ENCODE peak calls at places on chromosomes 6 and 20, in seven cellular contexts. Q, I, O, S, K, X and Y are unnamed samples. For H3K4me1, the result is how much of the 10 kb centered on the place peaks cover.

GRCh38 chr6:38266921-38267354 is 372.8 kb downstream of the BTBD9 start:
- DNase-seq in S (no peak), O (no peak), I (no peak), Q (peak), X (no peak), K (no peak), Y (no peak)

GRCh38 chr6:12555267-12555666 is 161.3 kb upstream of the PHACTR1 start:
- DNase-seq in K (no peak), S (no peak), Q (peak), O (no peak), X (no peak), I (no peak), Y (no peak)

GRCh38 chr20:48631114-48632016 is 196.4 kb downstream of the PREX1 start:
- DNase-seq in O (no peak), Q (peak), X (no peak), I (no peak), S (no peak), K (no peak), Y (no peak)

GRCh38 chr6:75210885-75211739 is 5.3 kb upstream of the COL12A1 start:
- DNase-seq in X (no peak), S (peak), I (no peak), Q (peak), O (peak), K (no peak), Y (peak)

GRCh38 chr6:63573899-63574553 is 1.7 kb downstream of the LOC128125822 start:
- DNase-seq in K (no peak), O (peak), Q (peak), S (peak), X (peak), I (no peak), Y (peak)

GRCh38 chr20:19609642-19610223 is 148.3 kb upstream of the RIN2 start:
- DNase-seq in S (no peak), O (no peak), X (no peak), Q (no peak), K (no peak), I (no peak), Y (no peak)

GRCh38 chr6:157761926-157762325 is 61.1 kb upstream of the SNX9 start:
- DNase-seq in S (no peak), Q (no peak), X (no peak), I (no peak), K (no peak), O (no peak), Y (no peak)

GRCh38 chr6:146913842-146914562 is 290.2 kb upstream of the STXBP5 start:
- DNase-seq in S (no peak), Q (peak), I (peak), O (peak), X (peak), K (no peak), Y (peak)

GRCh38 chr6:169853196-169854082 is 102.0 kb downstream of the ERMARD start:
- DNase-seq in Q (no peak), I (no peak), O (no peak), X (no peak), S (no peak), K (no peak), Y (no peak)

DNA sequence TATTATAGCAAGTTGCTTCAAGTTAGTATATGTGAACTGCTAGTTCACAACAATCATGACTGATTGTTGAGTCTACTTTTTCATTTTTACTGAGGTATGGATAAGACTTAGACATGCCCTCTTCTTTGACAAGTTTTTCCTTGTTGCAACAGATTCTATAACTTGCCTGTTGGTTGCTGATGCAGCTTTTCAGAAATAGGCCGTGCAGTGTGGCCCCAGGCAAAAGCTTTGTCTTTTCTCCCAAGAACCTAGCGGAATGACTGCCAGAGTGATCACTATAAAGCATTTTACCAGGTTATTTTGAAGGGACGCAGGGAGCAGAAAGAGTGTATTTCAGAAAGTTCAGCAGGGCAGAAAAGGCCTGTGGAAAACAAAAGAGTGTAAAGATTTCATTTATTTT is 16.0 kb downstream of the HECA start:
- DNase-seq in K (no peak), S (no peak), O (no peak), Q (no peak), X (no peak), I (no peak), Y (no peak)
- H3K4me1 ChIP-seq in K (under half), S (under half), O (under half), Q (under half), X (under half), I (half or more), Y (under half)

GRCh38 chr6:89297695-89298351 is 17.3 kb downstream of the GABRR2 start:
- DNase-seq in K (no peak), X (peak), I (peak), Q (peak), O (peak), S (no peak), Y (peak)

GRCh38 chr6:89302195-89302770 is 12.8 kb downstream of the GABRR2 start:
- DNase-seq in I (no peak), S (peak), Q (no peak), K (no peak), O (peak), X (no peak), Y (no peak)

GRCh38 chr6:89301586-89302194 is 13.4 kb downstream of the GABRR2 start:
- DNase-seq in O (no peak), X (no peak), K (no peak), S (no peak), Q (no peak), I (no peak), Y (no peak)

GRCh38 chr6:89298680-89299450 is 16.2 kb downstream of the GABRR2 start:
- DNase-seq in X (no peak), Q (peak), O (no peak), I (no peak), K (no peak), S (no peak), Y (no peak)

GRCh38 chr6:89299451-89299850 is 15.6 kb downstream of the GABRR2 start:
- DNase-seq in I (no peak), Q (peak), K (no peak), X (no peak), S (no peak), O (no peak), Y (no peak)
- TF ChIP-seq CTCF in I (no peak), Q (peak), K (no peak), X (no peak), S (peak), O (peak), Y (peak)

GRCh38 chr6:5996701-5997419 is 9.9 kb downstream of the NRN1 start:
- DNase-seq in I (no peak), O (no peak), S (no peak), K (no peak), X (no peak), Q (peak), Y (peak)
- H3K4me1 ChIP-seq in I (under half), O (under half), S (under half), K (under half), X (under half), Q (under half), Y (under half)

GRCh38 chr6:160040527-160041264 is 71.8 kb downstream of the IGF2R start:
- DNase-seq in I (no peak), O (no peak), S (no peak), K (no peak), Q (no peak), X (no peak), Y (no peak)

GRCh38 chr6:160042788-160043301 is 74.0 kb downstream of the IGF2R start:
- DNase-seq in X (peak), K (no peak), O (no peak), Q (peak), S (no peak), I (no peak), Y (peak)

GRCh38 chr6:160042014-160042773 is 73.3 kb downstream of the IGF2R start:
- DNase-seq in X (no peak), Q (peak), O (no peak), K (no peak), S (no peak), I (no peak), Y (peak)

GRCh38 chr6:160040055-160040454 is 71.2 kb downstream of the IGF2R start:
- DNase-seq in I (no peak), S (no peak), K (no peak), Q (no peak), O (no peak), X (no peak), Y (peak)

DNA sequence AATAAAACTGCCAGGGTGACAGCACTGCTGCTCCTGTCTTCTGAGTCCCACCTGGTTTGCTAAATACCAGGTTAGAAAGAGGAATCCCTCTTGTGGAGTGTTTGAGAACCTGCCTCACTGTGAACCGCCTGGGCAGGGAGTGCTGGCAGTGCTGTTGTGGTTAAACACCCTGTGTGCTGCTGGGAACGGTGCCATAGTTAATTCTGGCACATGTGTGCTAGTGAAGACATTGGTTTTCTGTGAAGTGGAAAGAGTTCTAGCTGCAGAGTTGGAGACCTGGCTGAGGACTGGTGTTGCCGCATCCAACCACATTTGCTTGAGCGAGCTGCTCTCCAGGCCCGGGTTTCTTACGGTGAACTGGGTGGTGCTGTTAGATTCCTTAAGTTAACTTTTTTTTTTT is 72.7 kb downstream of the IGF2R start:
- DNase-seq in I (peak), Q (peak), K (peak), S (no peak), X (peak), O (no peak), Y (no peak)
- TF ChIP-seq CTCF in I (peak), Q (peak), K (peak), S (no peak), X (no peak), O (no peak), Y (peak)

GRCh38 chr6:111750147-111750546 is 123.1 kb downstream of the FYN start:
- DNase-seq in X (no peak), Q (no peak), I (no peak), S (no peak), K (no peak), O (no peak), Y (no peak)

GRCh38 chr6:111750753-111751684 is 122.2 kb downstream of the FYN start:
- DNase-seq in X (no peak), K (no peak), O (no peak), Q (peak), S (peak), I (no peak), Y (no peak)

GRCh38 chr6:111753573-111753972 is 119.7 kb downstream of the FYN start:
- DNase-seq in O (no peak), K (no peak), Q (no peak), I (no peak), X (no peak), S (no peak), Y (no peak)

GRCh38 chr6:111754423-111754822 is 118.8 kb downstream of the FYN start:
- DNase-seq in X (no peak), I (no peak), O (no peak), S (no peak), K (no peak), Q (no peak), Y (no peak)

DNA sequence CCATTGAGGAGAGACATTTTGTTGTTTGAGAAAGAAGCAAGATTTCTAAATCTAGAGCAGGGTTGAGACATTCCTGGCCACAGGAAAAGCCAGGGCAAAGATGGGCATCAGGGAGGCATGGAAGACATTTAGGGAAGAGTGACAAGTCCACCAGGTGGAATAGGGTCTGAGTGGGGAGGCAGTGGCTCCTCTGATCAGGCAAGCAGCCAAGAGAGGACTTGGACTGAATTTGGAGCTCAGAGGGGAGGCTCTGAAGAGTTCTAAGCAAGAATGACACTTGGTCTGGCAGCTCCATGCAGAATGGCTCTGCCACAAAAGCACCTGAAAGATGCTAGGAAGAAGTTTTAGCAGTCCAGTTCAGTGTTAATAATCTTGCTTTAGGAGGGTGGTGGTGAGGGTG is 120.8 kb downstream of the FYN start:
- DNase-seq in X (no peak), O (no peak), S (no peak), I (no peak), Q (no peak), K (no peak), Y (no peak)
- H3K4me1 ChIP-seq in X (under half), O (under half), S (half or more), I (under half), Q (under half), K (under half), Y (under half)

GRCh38 chr6:6505111-6505510 is 83.4 kb upstream of the LY86 start:
- DNase-seq in O (no peak), X (no peak), Q (no peak), K (no peak), S (peak), I (no peak), Y (no peak)
- TF ChIP-seq CTCF in O (no peak), X (no peak), Q (no peak), K (peak), S (peak), I (no peak), Y (no peak)